ENCODE peak calls at places on chromosomes 11 and 22, in eight cellular contexts. One of them, this sample, is unnamed.

GRCh38 chr22:23772315-23773246 is at the start of gene MMP11:
- DNase-seq in H1: no peak
- DNase-seq in astrocyte of the spinal cord: no peak
- DNase-seq in nephron progenitor cell: peak; percentile 79
- DNase-seq in cardiac fibroblast: no peak
- DNase-seq in activated CD8-positive, alpha-beta T cell treated with anti-CD3 and anti-CD28 coated beads for 36 hours: peak; percentile 62
- DNase-seq in IMR-90: no peak
- DNase-seq in spleen: peak; percentile 90
- DNase-seq in this sample: peak; percentile 27

GRCh38 chr11:61718613-61719302 is 33.7 kb upstream of the MYRF start:
- DNase-seq in H1: no peak
- DNase-seq in astrocyte of the spinal cord: peak; percentile 64
- DNase-seq in nephron progenitor cell: peak; percentile 74
- DNase-seq in cardiac fibroblast: peak; percentile 56
- DNase-seq in activated CD8-positive, alpha-beta T cell treated with anti-CD3 and anti-CD28 coated beads for 36 hours: no peak
- DNase-seq in IMR-90: peak; percentile 74
- DNase-seq in spleen: no peak
- DNase-seq in this sample: no peak

GRCh38 chr11:128297111-128297651 is 290.2 kb downstream of the ETS1 start:
- DNase-seq in H1: no peak
- DNase-seq in astrocyte of the spinal cord: no peak
- DNase-seq in nephron progenitor cell: no peak
- DNase-seq in cardiac fibroblast: no peak
- DNase-seq in activated CD8-positive, alpha-beta T cell treated with anti-CD3 and anti-CD28 coated beads for 36 hours: peak; percentile 39
- DNase-seq in IMR-90: peak; percentile 18
- DNase-seq in spleen: no peak
- DNase-seq in this sample: no peak

GRCh38 chr22:17869285-17870096 is 95.2 kb upstream of the BID start:
- DNase-seq in H1: no peak
- DNase-seq in astrocyte of the spinal cord: no peak
- DNase-seq in nephron progenitor cell: no peak
- DNase-seq in cardiac fibroblast: no peak
- DNase-seq in activated CD8-positive, alpha-beta T cell treated with anti-CD3 and anti-CD28 coated beads for 36 hours: no peak
- DNase-seq in IMR-90: no peak
- DNase-seq in spleen: no peak
- DNase-seq in this sample: no peak

GRCh38 chr22:30202531-30203006 is 44.0 kb downstream of the LIF start:
- DNase-seq in H1: no peak
- DNase-seq in astrocyte of the spinal cord: peak; percentile 57
- DNase-seq in nephron progenitor cell: no peak
- DNase-seq in cardiac fibroblast: peak; percentile 53
- DNase-seq in activated CD8-positive, alpha-beta T cell treated with anti-CD3 and anti-CD28 coated beads for 36 hours: no peak
- DNase-seq in IMR-90: peak; percentile 69
- DNase-seq in spleen: no peak
- DNase-seq in this sample: no peak

GRCh38 chr22:40156001-40156516 is 21.7 kb upstream of the TNRC6B start:
- DNase-seq in H1: peak; percentile 19
- DNase-seq in astrocyte of the spinal cord: peak; percentile 61
- DNase-seq in nephron progenitor cell: no peak
- DNase-seq in cardiac fibroblast: peak; percentile 47
- DNase-seq in activated CD8-positive, alpha-beta T cell treated with anti-CD3 and anti-CD28 coated beads for 36 hours: peak; percentile 32
- DNase-seq in IMR-90: peak; percentile 85
- DNase-seq in spleen: no peak
- DNase-seq in this sample: peak; percentile 82

GRCh38 chr11:13242564-13242963 is 35.0 kb upstream of the BMAL1 start:
- DNase-seq in H1: no peak
- DNase-seq in astrocyte of the spinal cord: no peak
- DNase-seq in nephron progenitor cell: no peak
- DNase-seq in cardiac fibroblast: no peak
- DNase-seq in activated CD8-positive, alpha-beta T cell treated with anti-CD3 and anti-CD28 coated beads for 36 hours: no peak
- DNase-seq in IMR-90: no peak
- DNase-seq in spleen: no peak
- DNase-seq in this sample: no peak

GRCh38 chr11:128116447-128117240 is 470.7 kb downstream of the ETS1 start:
- DNase-seq in H1: no peak
- DNase-seq in astrocyte of the spinal cord: peak; percentile 7
- DNase-seq in nephron progenitor cell: peak; percentile 9
- DNase-seq in cardiac fibroblast: peak; percentile 65
- DNase-seq in activated CD8-positive, alpha-beta T cell treated with anti-CD3 and anti-CD28 coated beads for 36 hours: no peak
- DNase-seq in IMR-90: no peak
- DNase-seq in spleen: no peak
- DNase-seq in this sample: no peak

GRCh38 chr11:69839516-69839915 is 20.3 kb upstream of the FGF3 start:
- DNase-seq in H1: no peak
- DNase-seq in astrocyte of the spinal cord: no peak
- DNase-seq in nephron progenitor cell: no peak
- DNase-seq in cardiac fibroblast: no peak
- DNase-seq in activated CD8-positive, alpha-beta T cell treated with anti-CD3 and anti-CD28 coated beads for 36 hours: no peak
- DNase-seq in IMR-90: no peak
- DNase-seq in spleen: peak; percentile 44
- DNase-seq in this sample: no peak

GRCh38 chr11:76781046-76781801 is 1.9 kb upstream of the TSKU start:
- DNase-seq in H1: no peak
- DNase-seq in astrocyte of the spinal cord: no peak
- DNase-seq in nephron progenitor cell: no peak
- DNase-seq in cardiac fibroblast: no peak
- DNase-seq in activated CD8-positive, alpha-beta T cell treated with anti-CD3 and anti-CD28 coated beads for 36 hours: no peak
- DNase-seq in IMR-90: no peak
- DNase-seq in spleen: peak; percentile 33
- DNase-seq in this sample: no peak

GRCh38 chr11:2214527-2215229 is 43.1 kb upstream of the TH start:
- DNase-seq in H1: no peak
- DNase-seq in astrocyte of the spinal cord: no peak
- DNase-seq in nephron progenitor cell: no peak
- DNase-seq in cardiac fibroblast: no peak
- DNase-seq in activated CD8-positive, alpha-beta T cell treated with anti-CD3 and anti-CD28 coated beads for 36 hours: no peak
- DNase-seq in IMR-90: no peak
- DNase-seq in spleen: peak; percentile 51
- DNase-seq in this sample: no peak

GRCh38 chr22:50303848-50304527 is 3.5 kb downstream of the PLXNB2 start:
- DNase-seq in H1: no peak
- DNase-seq in astrocyte of the spinal cord: no peak
- DNase-seq in nephron progenitor cell: peak; percentile 43
- DNase-seq in cardiac fibroblast: no peak
- DNase-seq in activated CD8-positive, alpha-beta T cell treated with anti-CD3 and anti-CD28 coated beads for 36 hours: peak; percentile 35
- DNase-seq in IMR-90: no peak
- DNase-seq in spleen: no peak
- DNase-seq in this sample: peak; percentile 36

GRCh38 chr11:80860632-80861031 is 1419.8 kb upstream of the TENM4 start:
- DNase-seq in H1: no peak
- DNase-seq in astrocyte of the spinal cord: peak; percentile 29
- DNase-seq in nephron progenitor cell: no peak
- DNase-seq in cardiac fibroblast: peak; percentile 55
- DNase-seq in activated CD8-positive, alpha-beta T cell treated with anti-CD3 and anti-CD28 coated beads for 36 hours: no peak
- DNase-seq in IMR-90: no peak
- DNase-seq in spleen: no peak
- DNase-seq in this sample: peak; percentile 33

GRCh38 chr22:45296628-45297297 is 12.0 kb downstream of the UPK3A start:
- DNase-seq in H1: no peak
- DNase-seq in astrocyte of the spinal cord: no peak
- DNase-seq in nephron progenitor cell: no peak
- DNase-seq in cardiac fibroblast: no peak
- DNase-seq in activated CD8-positive, alpha-beta T cell treated with anti-CD3 and anti-CD28 coated beads for 36 hours: peak; percentile 46
- DNase-seq in IMR-90: no peak
- DNase-seq in spleen: no peak
- DNase-seq in this sample: no peak

GRCh38 chr11:57116654-57117053 is 65.1 kb upstream of the LRRC55 start:
- DNase-seq in H1: peak; percentile 13
- DNase-seq in astrocyte of the spinal cord: peak; percentile 53
- DNase-seq in nephron progenitor cell: peak; percentile 44
- DNase-seq in cardiac fibroblast: peak; percentile 74
- DNase-seq in activated CD8-positive, alpha-beta T cell treated with anti-CD3 and anti-CD28 coated beads for 36 hours: peak; percentile 31
- DNase-seq in IMR-90: peak; percentile 44
- DNase-seq in spleen: no peak
- DNase-seq in this sample: peak; percentile 58

GRCh38 chr11:72045849-72046248 is 34.5 kb downstream of the NUMA1 start:
- DNase-seq in H1: no peak
- DNase-seq in astrocyte of the spinal cord: no peak
- DNase-seq in nephron progenitor cell: no peak
- DNase-seq in cardiac fibroblast: no peak
- DNase-seq in activated CD8-positive, alpha-beta T cell treated with anti-CD3 and anti-CD28 coated beads for 36 hours: no peak
- DNase-seq in IMR-90: no peak
- DNase-seq in spleen: no peak
- DNase-seq in this sample: no peak

GRCh38 chr11:68804786-68805185 is 36.9 kb downstream of the CPT1A start:
- DNase-seq in H1: no peak
- DNase-seq in astrocyte of the spinal cord: no peak
- DNase-seq in nephron progenitor cell: no peak
- DNase-seq in cardiac fibroblast: no peak
- DNase-seq in activated CD8-positive, alpha-beta T cell treated with anti-CD3 and anti-CD28 coated beads for 36 hours: no peak
- DNase-seq in IMR-90: no peak
- DNase-seq in spleen: no peak
- DNase-seq in this sample: no peak

GRCh38 chr11:116955548-116955947 is 118.1 kb upstream of the APOA1 start:
- DNase-seq in H1: no peak
- DNase-seq in astrocyte of the spinal cord: no peak
- DNase-seq in nephron progenitor cell: no peak
- DNase-seq in cardiac fibroblast: no peak
- DNase-seq in activated CD8-positive, alpha-beta T cell treated with anti-CD3 and anti-CD28 coated beads for 36 hours: no peak
- DNase-seq in IMR-90: no peak
- DNase-seq in spleen: no peak
- DNase-seq in this sample: no peak

GRCh38 chr11:44751066-44751465 is 24.3 kb downstream of the TSPAN18 start:
- DNase-seq in H1: no peak
- DNase-seq in astrocyte of the spinal cord: no peak
- DNase-seq in nephron progenitor cell: no peak
- DNase-seq in cardiac fibroblast: no peak
- DNase-seq in activated CD8-positive, alpha-beta T cell treated with anti-CD3 and anti-CD28 coated beads for 36 hours: no peak
- DNase-seq in IMR-90: no peak
- DNase-seq in spleen: no peak
- DNase-seq in this sample: no peak

GRCh38 chr11:11471196-11471595 is 118.1 kb upstream of the CSNK2A3 start:
- DNase-seq in H1: no peak
- DNase-seq in astrocyte of the spinal cord: no peak
- DNase-seq in nephron progenitor cell: no peak
- DNase-seq in cardiac fibroblast: no peak
- DNase-seq in activated CD8-positive, alpha-beta T cell treated with anti-CD3 and anti-CD28 coated beads for 36 hours: no peak
- DNase-seq in IMR-90: no peak
- DNase-seq in spleen: no peak
- DNase-seq in this sample: no peak

DNA sequence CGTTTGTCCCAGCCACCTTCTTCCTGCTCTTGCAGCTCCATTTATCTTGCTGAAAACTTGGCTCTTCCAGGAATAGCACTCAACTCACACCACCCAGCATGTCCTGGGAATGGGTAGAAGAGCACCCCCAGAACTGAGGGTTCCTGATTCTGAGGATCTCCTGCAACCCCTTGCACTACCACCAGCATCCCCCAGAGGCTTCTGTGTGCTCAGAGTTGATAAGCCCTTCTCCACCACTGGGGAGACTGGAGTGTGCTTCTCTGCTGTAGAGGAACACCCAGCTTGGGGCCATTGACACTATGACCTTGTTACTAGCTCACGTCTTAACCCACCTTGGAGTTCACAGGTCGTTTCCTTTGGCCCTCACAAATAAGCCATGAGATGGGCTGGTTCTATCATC is 121.0 kb downstream of the GRIK4 start:
- DNase-seq in H1: no peak
- DNase-seq in astrocyte of the spinal cord: no peak
- DNase-seq in nephron progenitor cell: no peak
- DNase-seq in cardiac fibroblast: no peak
- DNase-seq in activated CD8-positive, alpha-beta T cell treated with anti-CD3 and anti-CD28 coated beads for 36 hours: no peak
- DNase-seq in IMR-90: no peak
- DNase-seq in spleen: no peak
- DNase-seq in this sample: no peak
- TF ChIP-seq CTCF in H1: peak; percentile 64
- TF ChIP-seq CTCF in astrocyte of the spinal cord: peak; percentile 30
- TF ChIP-seq CTCF in nephron progenitor cell: no peak
- TF ChIP-seq CTCF in cardiac fibroblast: no peak
- TF ChIP-seq CTCF in activated CD8-positive, alpha-beta T cell treated with anti-CD3 and anti-CD28 coated beads for 36 hours: no peak
- TF ChIP-seq CTCF in IMR-90: no peak
- TF ChIP-seq CTCF in spleen: no peak
- TF ChIP-seq CTCF in this sample: no peak

GRCh38 chr22:24848559-24849168 is 42.7 kb downstream of the SGSM1 start:
- DNase-seq in H1: no peak
- DNase-seq in astrocyte of the spinal cord: no peak
- DNase-seq in nephron progenitor cell: no peak
- DNase-seq in cardiac fibroblast: no peak
- DNase-seq in activated CD8-positive, alpha-beta T cell treated with anti-CD3 and anti-CD28 coated beads for 36 hours: no peak
- DNase-seq in IMR-90: no peak
- DNase-seq in spleen: peak; percentile 8
- DNase-seq in this sample: no peak
- TF ChIP-seq CTCF in H1: no peak
- TF ChIP-seq CTCF in astrocyte of the spinal cord: no peak
- TF ChIP-seq CTCF in nephron progenitor cell: no peak
- TF ChIP-seq CTCF in cardiac fibroblast: no peak
- TF ChIP-seq CTCF in activated CD8-positive, alpha-beta T cell treated with anti-CD3 and anti-CD28 coated beads for 36 hours: no peak
- TF ChIP-seq CTCF in IMR-90: no peak
- TF ChIP-seq CTCF in spleen: no peak
- TF ChIP-seq CTCF in this sample: no peak

DNA sequence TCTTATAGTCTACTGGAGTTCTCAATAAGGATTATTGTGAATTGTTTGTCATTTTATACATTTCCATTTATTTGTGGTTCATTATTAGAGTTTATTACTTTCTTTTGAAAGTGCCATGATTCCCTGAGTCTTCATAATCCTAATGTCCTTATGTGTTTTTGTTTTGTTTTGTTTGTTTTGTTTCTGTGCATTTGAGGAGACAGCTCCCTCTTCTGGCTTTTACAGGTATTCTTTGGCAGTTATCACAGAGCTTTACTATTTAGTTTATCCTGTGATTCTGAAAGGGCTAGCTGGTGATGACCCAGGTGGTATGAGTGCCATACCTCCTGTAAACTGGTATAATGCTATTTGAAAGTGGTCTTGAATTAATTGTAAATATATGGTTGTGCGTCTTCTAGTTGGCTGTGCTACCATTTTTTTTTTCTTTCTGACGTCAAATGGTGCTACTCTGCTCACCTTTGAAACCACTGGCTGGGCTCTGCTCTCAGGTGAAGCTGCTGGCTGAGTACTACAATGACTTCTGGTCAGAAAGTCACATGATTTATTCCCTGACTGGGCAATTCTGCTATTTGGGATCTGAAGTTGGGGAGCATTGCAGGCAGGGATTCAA is 751.2 kb downstream of the JRKL start:
- DNase-seq in H1: no peak
- DNase-seq in astrocyte of the spinal cord: no peak
- DNase-seq in nephron progenitor cell: no peak
- DNase-seq in cardiac fibroblast: peak; percentile 46
- DNase-seq in activated CD8-positive, alpha-beta T cell treated with anti-CD3 and anti-CD28 coated beads for 36 hours: no peak
- DNase-seq in IMR-90: no peak
- DNase-seq in spleen: no peak
- DNase-seq in this sample: peak; percentile 46
- TF ChIP-seq CTCF in H1: peak; percentile 60
- TF ChIP-seq CTCF in astrocyte of the spinal cord: peak; percentile 21
- TF ChIP-seq CTCF in nephron progenitor cell: peak; percentile 71
- TF ChIP-seq CTCF in cardiac fibroblast: peak; percentile 42
- TF ChIP-seq CTCF in activated CD8-positive, alpha-beta T cell treated with anti-CD3 and anti-CD28 coated beads for 36 hours: peak; percentile 25
- TF ChIP-seq CTCF in IMR-90: peak; percentile 24
- TF ChIP-seq CTCF in spleen: peak; percentile 35
- TF ChIP-seq CTCF in this sample: peak; percentile 56

DNA sequence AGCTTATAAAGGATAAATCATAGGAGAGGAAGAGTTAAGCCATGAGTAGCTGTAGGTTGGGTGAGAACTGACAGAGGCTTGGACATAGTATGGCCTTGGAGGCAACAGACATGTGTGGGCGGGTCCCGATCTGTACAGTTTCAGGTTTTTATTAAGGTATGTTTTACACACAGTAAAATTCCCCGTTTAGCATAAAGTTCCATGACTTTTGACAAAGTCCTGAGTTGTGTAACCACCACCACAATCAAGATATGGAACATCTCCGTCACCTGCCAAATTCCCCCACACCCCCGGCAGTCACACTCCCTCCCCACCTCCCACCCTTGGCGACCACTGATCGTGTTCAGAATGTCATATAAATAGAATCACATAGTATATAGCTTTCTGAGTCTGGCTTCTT is 68.1 kb downstream of the GRIK4 start:
- DNase-seq in H1: no peak
- DNase-seq in astrocyte of the spinal cord: no peak
- DNase-seq in nephron progenitor cell: no peak
- DNase-seq in cardiac fibroblast: no peak
- DNase-seq in activated CD8-positive, alpha-beta T cell treated with anti-CD3 and anti-CD28 coated beads for 36 hours: peak; percentile 16
- DNase-seq in IMR-90: no peak
- DNase-seq in spleen: no peak
- DNase-seq in this sample: no peak
- TF ChIP-seq CTCF in H1: no peak
- TF ChIP-seq CTCF in astrocyte of the spinal cord: no peak
- TF ChIP-seq CTCF in nephron progenitor cell: no peak
- TF ChIP-seq CTCF in cardiac fibroblast: no peak
- TF ChIP-seq CTCF in activated CD8-positive, alpha-beta T cell treated with anti-CD3 and anti-CD28 coated beads for 36 hours: no peak
- TF ChIP-seq CTCF in IMR-90: no peak
- TF ChIP-seq CTCF in spleen: no peak
- TF ChIP-seq CTCF in this sample: no peak